ENCODE peak calls at places on chromosomes 6 and 20, in five cellular contexts. One of them, this sample, is unnamed.

GRCh38 chr6:151695181-151695580 is 112.3 kb upstream of the ESR1 start:
- DNase-seq in A549: no peak
- DNase-seq in Peyer's patch: no peak
- DNase-seq in uterus: no peak
- DNase-seq in heart left ventricle: no peak
- DNase-seq in this sample: no peak

GRCh38 chr6:53359843-53360834 is 11.4 kb upstream of the ELOVL5 start:
- DNase-seq in heart left ventricle: no peak
- DNase-seq in Peyer's patch: no peak
- DNase-seq in A549: peak
- DNase-seq in uterus: no peak
- DNase-seq in this sample: no peak

GRCh38 chr6:108071736-108072276 is 2.7 kb downstream of the OSTM1 start:
- DNase-seq in A549: no peak
- DNase-seq in Peyer's patch: no peak
- DNase-seq in uterus: no peak
- DNase-seq in heart left ventricle: no peak
- DNase-seq in this sample: no peak

GRCh38 chr6:69846770-69847506 is 19.4 kb upstream of the COL19A1 start:
- DNase-seq in heart left ventricle: no peak
- DNase-seq in A549: no peak
- DNase-seq in uterus: no peak
- DNase-seq in Peyer's patch: no peak
- DNase-seq in this sample: no peak

GRCh38 chr6:6592836-6593235 is 4.3 kb downstream of the LY86 start:
- DNase-seq in heart left ventricle: no peak
- DNase-seq in Peyer's patch: no peak
- DNase-seq in A549: no peak
- DNase-seq in uterus: no peak
- DNase-seq in this sample: no peak

GRCh38 chr6:81934936-81935335 is 182.5 kb upstream of the TENT5A start:
- DNase-seq in heart left ventricle: no peak
- DNase-seq in Peyer's patch: no peak
- DNase-seq in uterus: no peak
- DNase-seq in A549: no peak
- DNase-seq in this sample: no peak

GRCh38 chr6:7124631-7125030 is 16.9 kb downstream of the RREB1 start:
- DNase-seq in A549: no peak
- DNase-seq in heart left ventricle: no peak
- DNase-seq in uterus: no peak
- DNase-seq in Peyer's patch: no peak
- DNase-seq in this sample: no peak

GRCh38 chr20:49823152-49823847 is 10.7 kb downstream of the SLC9A8 start:
- DNase-seq in Peyer's patch: no peak
- DNase-seq in A549: no peak
- DNase-seq in uterus: no peak
- DNase-seq in heart left ventricle: no peak
- DNase-seq in this sample: no peak

GRCh38 chr6:2857580-2858337 is 16.1 kb upstream of the SERPINB1 start:
- DNase-seq in heart left ventricle: peak
- DNase-seq in uterus: no peak
- DNase-seq in A549: peak
- DNase-seq in Peyer's patch: peak
- DNase-seq in this sample: peak

DNA sequence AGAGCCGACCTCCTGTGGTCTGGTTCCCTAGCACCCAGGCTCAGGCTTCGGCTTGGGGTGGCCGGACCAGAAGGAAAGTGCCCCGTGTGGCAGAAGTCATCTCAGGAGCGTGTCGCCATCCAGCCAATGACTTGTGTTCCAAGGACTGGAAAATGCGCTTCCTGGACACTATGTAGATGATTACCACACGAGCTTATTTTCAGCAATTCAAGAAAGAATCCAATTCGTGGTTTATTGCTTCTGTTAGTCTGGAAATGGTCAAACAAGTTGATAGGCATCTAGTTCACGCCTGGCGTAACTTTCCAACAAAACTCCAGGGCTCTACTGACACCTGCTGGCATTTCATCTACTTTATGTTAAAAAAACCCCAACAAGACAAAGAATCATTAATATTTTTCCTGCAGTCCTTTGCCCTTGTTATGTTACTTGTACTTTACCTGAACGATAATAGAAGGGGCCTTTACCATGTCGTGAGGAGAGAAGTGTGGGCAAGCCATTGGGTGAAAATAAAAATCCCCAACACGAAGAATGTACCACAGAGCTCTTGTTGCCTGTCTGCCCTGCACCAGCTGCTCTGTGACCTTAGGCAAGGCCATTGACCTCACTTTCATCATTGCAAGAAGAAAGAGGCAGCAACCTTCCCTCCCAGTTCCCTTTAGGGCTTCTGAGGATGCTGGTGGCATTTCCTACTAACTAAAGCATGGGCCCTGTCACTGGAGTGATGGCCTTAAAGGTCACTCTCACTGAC is 154.7 kb upstream of the LAMP5 start:
- DNase-seq in uterus: peak
- DNase-seq in Peyer's patch: no peak
- DNase-seq in A549: peak
- DNase-seq in heart left ventricle: no peak
- DNase-seq in this sample: no peak
- H3K4me3 ChIP-seq in uterus: no peak
- H3K4me3 ChIP-seq in Peyer's patch: peak
- H3K4me3 ChIP-seq in A549: no peak
- H3K4me3 ChIP-seq in heart left ventricle: no peak
- H3K4me3 ChIP-seq in this sample: no peak

GRCh38 chr6:145823322-145823944 is 8.8 kb upstream of the FBXO30 start:
- DNase-seq in uterus: no peak
- DNase-seq in heart left ventricle: no peak
- DNase-seq in A549: no peak
- DNase-seq in Peyer's patch: no peak
- DNase-seq in this sample: no peak
- H3K27ac ChIP-seq in uterus: no peak
- H3K27ac ChIP-seq in heart left ventricle: no peak
- H3K27ac ChIP-seq in A549: no peak
- H3K27ac ChIP-seq in Peyer's patch: no peak
- H3K27ac ChIP-seq in this sample: no peak

DNA sequence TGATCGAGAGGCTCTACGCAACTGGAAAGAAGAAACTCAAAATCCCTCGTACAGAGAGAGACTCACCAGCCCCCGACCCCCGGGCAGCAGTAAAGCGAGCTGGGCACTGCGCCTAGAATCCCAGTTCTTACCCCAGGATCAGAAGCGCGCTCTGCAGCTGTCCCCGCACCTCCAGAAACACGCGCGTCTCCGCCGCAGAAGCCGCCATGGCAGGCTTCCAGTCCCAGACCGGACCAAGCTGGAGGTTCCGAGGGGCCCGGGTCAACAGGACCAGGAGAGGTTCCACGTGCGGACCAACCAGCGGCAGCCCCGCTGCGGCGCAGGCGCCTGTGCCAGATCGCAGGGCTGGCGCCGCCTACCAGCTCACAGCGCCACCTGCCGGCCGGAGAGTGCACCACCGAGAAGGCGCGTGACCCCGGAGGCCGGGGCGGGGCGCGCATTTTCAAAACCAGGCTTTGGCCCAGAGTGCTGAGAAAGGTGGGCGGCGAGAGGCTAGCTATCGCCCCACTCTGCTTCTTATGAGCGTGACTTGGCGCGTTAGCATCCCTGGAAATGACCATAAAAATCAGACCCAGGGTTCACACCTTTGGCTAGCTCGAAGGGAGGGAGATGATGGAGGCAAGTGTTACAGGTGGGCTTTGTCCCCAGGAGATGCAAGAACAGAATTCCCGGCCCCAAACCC is at the start of gene UBE3D:
- DNase-seq in Peyer's patch: peak
- DNase-seq in uterus: peak
- DNase-seq in A549: peak
- DNase-seq in heart left ventricle: peak
- DNase-seq in this sample: peak
- TF ChIP-seq POLR2A in Peyer's patch: peak
- TF ChIP-seq POLR2A in uterus: no peak
- TF ChIP-seq POLR2A in A549: peak
- TF ChIP-seq POLR2A in heart left ventricle: peak
- TF ChIP-seq POLR2A in this sample: peak

GRCh38 chr6:119034827-119035458 is 43.5 kb downstream of the FAM184A start:
- DNase-seq in A549: no peak
- DNase-seq in heart left ventricle: no peak
- DNase-seq in Peyer's patch: no peak
- DNase-seq in uterus: no peak
- DNase-seq in this sample: no peak
- H3K4me3 ChIP-seq in A549: no peak
- H3K4me3 ChIP-seq in heart left ventricle: no peak
- H3K4me3 ChIP-seq in Peyer's patch: no peak
- H3K4me3 ChIP-seq in uterus: no peak
- H3K4me3 ChIP-seq in this sample: no peak

DNA sequence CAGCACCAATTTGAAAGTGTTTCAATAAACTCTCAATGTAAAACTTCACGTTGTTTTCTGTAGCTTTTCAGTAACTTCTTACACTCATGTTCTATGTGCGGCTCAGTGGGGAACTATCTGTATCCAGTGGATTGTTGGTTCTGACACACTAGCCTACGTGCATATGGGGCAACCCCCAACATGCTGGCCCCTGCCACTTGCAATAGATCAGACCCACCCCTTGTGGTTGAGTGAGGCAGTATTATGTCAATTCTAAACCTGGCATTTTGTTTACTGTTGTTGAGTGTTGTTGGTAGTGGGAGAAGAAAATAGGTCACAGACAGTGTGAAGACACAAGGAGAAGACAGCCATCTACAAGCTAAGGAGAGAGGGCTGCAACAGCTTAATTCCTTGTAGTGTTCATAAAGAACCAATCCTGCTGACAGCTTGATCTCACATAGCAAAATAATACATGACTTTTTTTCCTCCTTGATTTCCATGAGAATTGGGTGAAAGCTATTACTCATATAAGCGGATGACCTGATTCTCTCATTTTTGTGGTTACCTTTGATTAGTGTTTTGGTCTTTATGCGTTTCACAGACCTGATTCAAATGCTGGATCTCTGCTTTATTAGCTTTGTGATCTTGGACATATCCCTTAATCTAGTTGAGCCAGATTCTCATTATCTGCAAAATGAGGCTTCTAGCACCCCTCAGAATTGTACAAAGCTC is 320.4 kb downstream of the LAMA2 start:
- DNase-seq in Peyer's patch: no peak
- DNase-seq in heart left ventricle: no peak
- DNase-seq in uterus: no peak
- DNase-seq in A549: no peak
- DNase-seq in this sample: no peak
- H3K27ac ChIP-seq in Peyer's patch: no peak
- H3K27ac ChIP-seq in heart left ventricle: no peak
- H3K27ac ChIP-seq in uterus: no peak
- H3K27ac ChIP-seq in A549: no peak
- H3K27ac ChIP-seq in this sample: no peak

GRCh38 chr20:266604-267562 is 9.4 kb downstream of the DEFB132 start:
- DNase-seq in heart left ventricle: peak
- DNase-seq in Peyer's patch: peak
- DNase-seq in uterus: peak
- DNase-seq in A549: peak
- DNase-seq in this sample: peak
- TF ChIP-seq POLR2A in heart left ventricle: no peak
- TF ChIP-seq POLR2A in Peyer's patch: no peak
- TF ChIP-seq POLR2A in uterus: no peak
- TF ChIP-seq POLR2A in A549: peak
- TF ChIP-seq POLR2A in this sample: no peak

GRCh38 chr6:157288575-157288974 is 34.7 kb downstream of the TMEM242 start:
- DNase-seq in Peyer's patch: no peak
- DNase-seq in heart left ventricle: no peak
- DNase-seq in uterus: no peak
- DNase-seq in A549: no peak
- DNase-seq in this sample: no peak
- H3K4me3 ChIP-seq in Peyer's patch: no peak
- H3K4me3 ChIP-seq in heart left ventricle: no peak
- H3K4me3 ChIP-seq in uterus: no peak
- H3K4me3 ChIP-seq in A549: no peak
- H3K4me3 ChIP-seq in this sample: no peak

GRCh38 chr6:35063701-35064507 is 77.2 kb downstream of the TCP11 start:
- DNase-seq in Peyer's patch: no peak
- DNase-seq in heart left ventricle: peak
- DNase-seq in uterus: no peak
- DNase-seq in A549: no peak
- DNase-seq in this sample: peak
- H3K27ac ChIP-seq in Peyer's patch: no peak
- H3K27ac ChIP-seq in heart left ventricle: peak
- H3K27ac ChIP-seq in uterus: no peak
- H3K27ac ChIP-seq in A549: no peak
- H3K27ac ChIP-seq in this sample: no peak

GRCh38 chr6:85612690-85613474 is 19.2 kb upstream of the SNX14 start:
- DNase-seq in Peyer's patch: no peak
- DNase-seq in A549: no peak
- DNase-seq in heart left ventricle: no peak
- DNase-seq in uterus: no peak
- DNase-seq in this sample: no peak
- TF ChIP-seq POLR2A in Peyer's patch: no peak
- TF ChIP-seq POLR2A in A549: no peak
- TF ChIP-seq POLR2A in heart left ventricle: no peak
- TF ChIP-seq POLR2A in uterus: no peak
- TF ChIP-seq POLR2A in this sample: no peak

GRCh38 chr6:25968769-25969168 is 6.2 kb downstream of the TRIM38 start:
- DNase-seq in Peyer's patch: no peak
- DNase-seq in heart left ventricle: no peak
- DNase-seq in uterus: no peak
- DNase-seq in A549: no peak
- DNase-seq in this sample: no peak

GRCh38 chr6:25973923-25974555 is 11.4 kb downstream of the TRIM38 start:
- DNase-seq in A549: no peak
- DNase-seq in Peyer's patch: no peak
- DNase-seq in uterus: no peak
- DNase-seq in heart left ventricle: no peak
- DNase-seq in this sample: no peak

GRCh38 chr6:25972902-25973301 is 10.3 kb downstream of the TRIM38 start:
- DNase-seq in A549: no peak
- DNase-seq in heart left ventricle: no peak
- DNase-seq in uterus: no peak
- DNase-seq in Peyer's patch: no peak
- DNase-seq in this sample: no peak

GRCh38 chr6:25972128-25972527 is 9.5 kb downstream of the TRIM38 start:
- DNase-seq in Peyer's patch: no peak
- DNase-seq in A549: no peak
- DNase-seq in uterus: no peak
- DNase-seq in heart left ventricle: no peak
- DNase-seq in this sample: peak

DNA sequence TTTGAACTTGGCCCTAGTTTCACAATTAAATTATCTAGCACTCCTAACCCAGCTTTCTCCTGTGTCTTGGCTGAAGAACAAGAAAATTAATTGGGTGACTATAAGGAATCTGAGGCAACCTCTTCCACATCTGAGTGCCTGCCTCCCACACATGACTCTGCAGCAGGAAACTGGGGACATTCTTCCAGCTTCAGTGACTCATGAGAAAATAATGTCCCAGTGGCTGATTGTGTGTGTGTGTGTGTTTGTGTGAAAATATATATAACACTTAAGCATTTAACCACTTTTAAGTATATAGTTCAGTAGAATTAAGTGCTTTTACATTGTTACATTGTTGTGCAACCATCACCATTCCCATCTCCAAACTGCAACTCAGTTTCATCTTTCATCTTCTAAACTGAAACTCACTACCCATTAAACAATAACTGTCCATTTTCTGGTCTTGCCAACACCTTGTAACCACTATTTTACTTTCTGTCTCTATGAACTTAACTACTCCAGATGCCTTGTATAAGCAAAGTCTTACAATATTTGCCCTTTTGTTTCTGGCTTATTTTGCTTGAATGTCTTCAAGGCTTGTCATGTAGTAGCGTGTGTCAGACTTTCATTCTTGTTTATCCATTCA is 8.7 kb downstream of the TRIM38 start:
- DNase-seq in heart left ventricle: peak
- DNase-seq in uterus: peak
- DNase-seq in A549: peak
- DNase-seq in Peyer's patch: no peak
- DNase-seq in this sample: no peak
- H3K4me3 ChIP-seq in heart left ventricle: no peak
- H3K4me3 ChIP-seq in uterus: no peak
- H3K4me3 ChIP-seq in A549: no peak
- H3K4me3 ChIP-seq in Peyer's patch: no peak
- H3K4me3 ChIP-seq in this sample: no peak

This sample was measured in right lobe of liver.